ENCODE peak calls at places on chromosomes 11 and 22, in four cellular contexts. One of them, this sample, is unnamed.

GRCh38 chr22:28841111-28841510 is 40.7 kb upstream of the XBP1 start:
- DNase-seq in A549: no peak
- DNase-seq in H1: no peak
- DNase-seq in HepG2: peak
- DNase-seq in this sample: no peak

GRCh38 chr11:109668973-109669634 is 247.1 kb downstream of the C11orf87 start:
- DNase-seq in A549: no peak
- DNase-seq in H1: no peak
- DNase-seq in HepG2: no peak
- DNase-seq in this sample: no peak

GRCh38 chr11:69525516-69526452 is 44.3 kb downstream of the LINC01488 start:
- DNase-seq in A549: no peak
- DNase-seq in H1: no peak
- DNase-seq in HepG2: no peak
- DNase-seq in this sample: no peak

GRCh38 chr11:17865765-17866428 is 131.3 kb downstream of the KCNC1 start:
- DNase-seq in A549: no peak
- DNase-seq in H1: no peak
- DNase-seq in HepG2: no peak
- DNase-seq in this sample: no peak

GRCh38 chr22:38078046-38078840 is 5.7 kb downstream of the SLC16A8 start:
- DNase-seq in A549: no peak
- DNase-seq in H1: no peak
- DNase-seq in HepG2: no peak
- DNase-seq in this sample: no peak

GRCh38 chr11:43532046-43532445 is 148.5 kb upstream of the HSD17B12 start:
- DNase-seq in A549: no peak
- DNase-seq in H1: no peak
- DNase-seq in HepG2: no peak
- DNase-seq in this sample: no peak

GRCh38 chr22:45718391-45718790 is 46.8 kb downstream of the ATXN10 start:
- DNase-seq in A549: no peak
- DNase-seq in H1: no peak
- DNase-seq in HepG2: no peak
- DNase-seq in this sample: no peak

GRCh38 chr11:121575250-121575962 is 122.6 kb upstream of the SORL1-AS1 start:
- DNase-seq in A549: no peak
- DNase-seq in H1: no peak
- DNase-seq in HepG2: no peak
- DNase-seq in this sample: no peak

GRCh38 chr11:73184953-73185671 is 33.0 kb upstream of the P2RY2 start:
- DNase-seq in A549: peak
- DNase-seq in H1: peak
- DNase-seq in HepG2: peak
- DNase-seq in this sample: peak

GRCh38 chr11:73439002-73439843 is 63.0 kb downstream of the RELT start:
- DNase-seq in A549: no peak
- DNase-seq in H1: no peak
- DNase-seq in HepG2: peak
- DNase-seq in this sample: no peak

GRCh38 chr11:4030197-4030596 is 64.4 kb upstream of the RRM1 start:
- DNase-seq in A549: no peak
- DNase-seq in H1: no peak
- DNase-seq in HepG2: no peak
- DNase-seq in this sample: no peak

GRCh38 chr22:47392054-47392347 is 629.6 kb downstream of the TBC1D22A start:
- DNase-seq in A549: no peak
- DNase-seq in H1: no peak
- DNase-seq in HepG2: no peak
- DNase-seq in this sample: no peak

GRCh38 chr22:25880524-25880923 is 138.5 kb downstream of the MYO18B start:
- DNase-seq in A549: peak
- DNase-seq in H1: no peak
- DNase-seq in HepG2: peak
- DNase-seq in this sample: no peak

GRCh38 chr22:48721394-48721666 is 1106.3 kb downstream of the BRD1 start:
- DNase-seq in A549: no peak
- DNase-seq in H1: no peak
- DNase-seq in HepG2: no peak
- DNase-seq in this sample: no peak

GRCh38 chr11:46238967-46239800 is 38.3 kb upstream of the CREB3L1 start:
- DNase-seq in A549: peak
- DNase-seq in H1: peak
- DNase-seq in HepG2: peak
- DNase-seq in this sample: peak

GRCh38 chr22:44205713-44206645 is 25.3 kb downstream of the PARVG start:
- DNase-seq in A549: no peak
- DNase-seq in H1: no peak
- DNase-seq in HepG2: no peak
- DNase-seq in this sample: no peak
- TF ChIP-seq PHF8 in A549: no peak
- TF ChIP-seq PHF8 in H1: no peak
- TF ChIP-seq PHF8 in HepG2: no peak
- TF ChIP-seq PHF8 in this sample: no peak

GRCh38 chr11:122888162-122888561 is 5.6 kb downstream of the JHY start:
- DNase-seq in A549: no peak
- DNase-seq in H1: no peak
- DNase-seq in HepG2: no peak
- DNase-seq in this sample: no peak
- H3K27ac ChIP-seq in A549: no peak
- H3K27ac ChIP-seq in H1: no peak
- H3K27ac ChIP-seq in HepG2: no peak
- H3K27ac ChIP-seq in this sample: no peak

GRCh38 chr11:61881397-61881796 is 9.9 kb downstream of the FADS3 start:
- DNase-seq in A549: no peak
- DNase-seq in H1: no peak
- DNase-seq in HepG2: no peak
- DNase-seq in this sample: no peak
- TF ChIP-seq PHF8 in A549: no peak
- TF ChIP-seq PHF8 in H1: no peak
- TF ChIP-seq PHF8 in HepG2: no peak
- TF ChIP-seq PHF8 in this sample: no peak

GRCh38 chr11:75263944-75264349 is 23.4 kb downstream of the TPBGL start:
- DNase-seq in A549: no peak
- DNase-seq in H1: no peak
- DNase-seq in HepG2: no peak
- DNase-seq in this sample: no peak

GRCh38 chr11:75262436-75262835 is 21.9 kb downstream of the TPBGL start:
- DNase-seq in A549: no peak
- DNase-seq in H1: no peak
- DNase-seq in HepG2: no peak
- DNase-seq in this sample: no peak

GRCh38 chr11:75261902-75262361 is 21.4 kb downstream of the TPBGL start:
- DNase-seq in A549: no peak
- DNase-seq in H1: no peak
- DNase-seq in HepG2: no peak
- DNase-seq in this sample: no peak

GRCh38 chr11:75264356-75264755 is 23.8 kb downstream of the TPBGL start:
- DNase-seq in A549: no peak
- DNase-seq in H1: no peak
- DNase-seq in HepG2: no peak
- DNase-seq in this sample: no peak

GRCh38 chr11:75262961-75263852 is 22.6 kb downstream of the TPBGL start:
- DNase-seq in A549: no peak
- DNase-seq in H1: no peak
- DNase-seq in HepG2: no peak
- DNase-seq in this sample: no peak
- H3K27ac ChIP-seq in A549: no peak
- H3K27ac ChIP-seq in H1: no peak
- H3K27ac ChIP-seq in HepG2: no peak
- H3K27ac ChIP-seq in this sample: no peak

GRCh38 chr22:43883719-43884415 is 7.9 kb downstream of the PNPLA5 start:
- DNase-seq in A549: no peak
- DNase-seq in H1: no peak
- DNase-seq in HepG2: no peak
- DNase-seq in this sample: no peak

GRCh38 chr22:43882122-43882767 is 9.6 kb downstream of the PNPLA5 start:
- DNase-seq in A549: no peak
- DNase-seq in H1: no peak
- DNase-seq in HepG2: no peak
- DNase-seq in this sample: no peak

GRCh38 chr22:43884600-43885318 is 7.1 kb downstream of the PNPLA5 start:
- DNase-seq in A549: peak
- DNase-seq in H1: peak
- DNase-seq in HepG2: no peak
- DNase-seq in this sample: peak

GRCh38 chr22:43881091-43882061 is 10.4 kb downstream of the PNPLA5 start:
- DNase-seq in A549: no peak
- DNase-seq in H1: no peak
- DNase-seq in HepG2: no peak
- DNase-seq in this sample: no peak

DNA sequence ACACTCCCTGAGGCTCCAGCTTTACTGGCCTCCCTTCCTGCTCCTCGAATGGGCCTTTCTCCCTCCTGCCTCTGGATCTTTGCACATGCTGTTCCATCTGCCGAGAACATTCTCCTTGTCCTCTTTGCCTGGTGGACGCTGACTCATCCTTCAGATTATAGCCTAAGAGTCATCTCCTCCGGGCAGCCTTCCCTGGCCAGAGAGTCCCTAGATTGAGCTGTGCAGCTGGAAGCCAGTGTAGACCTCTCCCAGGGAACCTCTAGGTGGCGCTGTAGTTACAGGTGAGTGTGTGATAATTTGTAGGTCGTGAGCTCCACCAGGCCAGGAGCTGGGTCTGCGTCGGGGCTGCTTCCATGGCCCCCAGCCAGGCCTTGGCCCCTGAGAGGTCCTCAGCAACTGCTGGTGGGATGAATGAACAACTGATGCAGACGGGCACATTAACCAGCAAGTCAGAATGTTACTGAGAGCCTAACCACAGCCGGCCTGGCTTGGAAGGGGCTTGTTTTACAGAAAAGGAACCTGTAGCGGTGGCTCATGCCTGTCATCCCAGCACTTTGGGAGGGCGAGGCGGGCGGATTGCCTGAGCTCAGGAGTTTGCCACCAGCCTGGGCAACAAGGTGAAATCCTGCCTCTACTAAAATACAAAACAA is 8.7 kb downstream of the PNPLA5 start:
- DNase-seq in A549: peak
- DNase-seq in H1: peak
- DNase-seq in HepG2: peak
- DNase-seq in this sample: peak
- TF ChIP-seq PHF8 in A549: no peak
- TF ChIP-seq PHF8 in H1: no peak
- TF ChIP-seq PHF8 in HepG2: no peak
- TF ChIP-seq PHF8 in this sample: no peak

GRCh38 chr22:43288807-43289417 is 54.3 kb downstream of the SCUBE1 start:
- DNase-seq in A549: no peak
- DNase-seq in H1: no peak
- DNase-seq in HepG2: no peak
- DNase-seq in this sample: no peak
- H3K27ac ChIP-seq in A549: no peak
- H3K27ac ChIP-seq in H1: no peak
- H3K27ac ChIP-seq in HepG2: no peak
- H3K27ac ChIP-seq in this sample: no peak

GRCh38 chr11:119650251-119650650 is 78.7 kb downstream of the NECTIN1 start:
- DNase-seq in A549: no peak
- DNase-seq in H1: no peak
- DNase-seq in HepG2: no peak
- DNase-seq in this sample: no peak
- TF ChIP-seq PHF8 in A549: no peak
- TF ChIP-seq PHF8 in H1: no peak
- TF ChIP-seq PHF8 in HepG2: no peak
- TF ChIP-seq PHF8 in this sample: no peak

DNA sequence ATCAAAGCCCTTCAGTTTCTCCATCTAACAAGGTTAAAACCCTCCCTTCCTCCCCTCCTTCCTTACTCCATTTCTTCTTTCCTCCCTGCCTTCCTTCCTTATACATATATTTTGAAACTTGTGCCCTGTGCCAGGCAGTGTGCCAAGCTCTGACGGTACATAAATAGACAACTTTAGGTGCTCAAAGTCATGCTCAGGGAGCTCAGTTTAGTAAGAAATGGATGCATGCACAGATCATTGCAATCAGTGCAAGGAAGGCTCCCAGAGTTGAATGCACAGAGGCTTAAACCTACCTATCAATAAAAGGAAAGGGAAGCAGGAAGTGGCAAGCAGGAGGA is 13.4 kb downstream of the FZD4 start:
- DNase-seq in A549: no peak
- DNase-seq in H1: no peak
- DNase-seq in HepG2: no peak
- DNase-seq in this sample: no peak
- H3K27ac ChIP-seq in A549: no peak
- H3K27ac ChIP-seq in H1: no peak
- H3K27ac ChIP-seq in HepG2: peak
- H3K27ac ChIP-seq in this sample: no peak

DNA sequence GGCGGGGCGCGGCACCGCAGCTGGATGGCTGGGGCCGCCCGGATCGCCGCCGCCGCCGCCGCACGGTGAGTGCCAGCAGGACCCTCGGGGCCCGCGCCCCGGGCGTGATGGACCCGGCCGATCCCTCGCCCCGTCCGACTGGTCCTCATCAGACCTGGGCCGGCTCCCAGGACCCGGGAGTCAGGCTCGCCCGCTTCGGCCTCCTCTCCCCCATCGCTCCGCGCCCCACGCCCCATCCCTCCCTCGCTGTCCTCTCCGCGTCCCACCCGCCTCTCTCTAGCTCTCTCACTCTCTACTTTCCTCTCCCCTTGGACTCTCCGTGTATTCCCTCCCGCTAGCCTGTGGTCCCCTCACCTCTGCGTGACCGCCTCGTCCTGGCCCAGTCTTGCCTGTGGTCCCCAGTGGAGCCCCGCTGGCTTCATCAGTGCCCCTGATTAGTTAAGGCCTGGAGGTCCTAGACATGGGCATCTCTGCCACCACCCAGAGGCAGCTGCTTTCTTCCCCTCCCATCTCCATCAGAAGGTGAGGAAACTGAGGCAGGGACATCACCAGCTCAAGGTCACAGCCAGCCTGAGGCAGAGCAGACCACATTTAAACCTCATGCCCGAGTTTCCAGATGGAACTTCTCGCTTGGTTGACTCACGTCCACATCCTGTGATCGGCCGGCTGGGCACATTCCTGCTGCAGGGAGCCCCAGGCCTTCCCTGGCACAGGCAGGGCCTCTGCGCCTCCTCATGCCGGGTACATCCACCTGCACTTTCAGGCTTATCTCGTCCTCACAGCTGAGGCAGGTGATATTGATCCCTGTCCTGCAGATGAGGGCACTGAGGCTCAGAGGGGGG is 429 bp downstream of the SLC39A13 start:
- DNase-seq in A549: peak
- DNase-seq in H1: no peak
- DNase-seq in HepG2: no peak
- DNase-seq in this sample: no peak
- TF ChIP-seq PHF8 in A549: peak
- TF ChIP-seq PHF8 in H1: peak
- TF ChIP-seq PHF8 in HepG2: peak
- TF ChIP-seq PHF8 in this sample: no peak